ENCODE peak calls at places on chromosomes 2 and 18, in seven cellular contexts. F is tibial artery, T is stomach, R is heart left ventricle, I is adrenal gland, L is GM13977, G is upper lobe of right lung. H is an unnamed sample.

GRCh38 chr18:24995056-24995455 is 356.9 kb downstream of the ZNF521 start:
- DNase-seq in F (no peak), T (no peak), R (no peak), I (no peak), L (no peak), G (no peak), H (no peak)

GRCh38 chr18:38445485-38446145 is 880.0 kb upstream of the CELF4 start:
- DNase-seq in F (no peak), T (no peak), R (no peak), I (no peak), L (no peak), G (no peak), H (no peak)

GRCh38 chr2:144011098-144011497 is 508.8 kb downstream of the ZEB2 start:
- DNase-seq in F (no peak), T (no peak), R (no peak), I (no peak), L (no peak), G (no peak), H (no peak)

GRCh38 chr2:55302241-55302640 is 33.2 kb upstream of the MTIF2 start:
- DNase-seq in F (no peak), T (no peak), R (no peak), I (no peak), L (peak), G (no peak), H (no peak)

GRCh38 chr2:96146151-96146880 is 1.1 kb upstream of the DUSP2 start:
- DNase-seq in F (peak), T (peak), R (peak), I (peak), L (peak), G (peak), H (no peak)

GRCh38 chr2:222959358-222959757 is 92.6 kb upstream of the KCNE4 start:
- DNase-seq in F (no peak), T (no peak), R (no peak), I (no peak), L (no peak), G (no peak), H (no peak)

GRCh38 chr18:22509423-22509822 is 91.7 kb upstream of the CTAGE1 start:
- DNase-seq in F (no peak), T (no peak), R (no peak), I (no peak), L (no peak), G (no peak), H (no peak)

GRCh38 chr2:120445431-120446143 is 99.7 kb downstream of the INHBB start:
- DNase-seq in F (no peak), T (no peak), R (no peak), I (no peak), L (no peak), G (no peak), H (no peak)

GRCh38 chr2:37180006-37180639 is 8.3 kb downstream of the SULT6B1 start:
- DNase-seq in F (no peak), T (no peak), R (no peak), I (no peak), L (no peak), G (no peak), H (no peak)

GRCh38 chr18:3581890-3582289 is 131.9 kb downstream of the TGIF1 start:
- DNase-seq in F (no peak), T (no peak), R (no peak), I (no peak), L (no peak), G (no peak), H (no peak)

GRCh38 chr2:173446722-173447121 is 92.0 kb downstream of the CDCA7 start:
- DNase-seq in F (no peak), T (no peak), R (no peak), I (no peak), L (no peak), G (no peak), H (no peak)

GRCh38 chr2:173452436-173452835 is 97.8 kb downstream of the CDCA7 start:
- DNase-seq in F (no peak), T (no peak), R (no peak), I (no peak), L (no peak), G (no peak), H (no peak)

GRCh38 chr2:173451137-173451536 is 96.5 kb downstream of the CDCA7 start:
- DNase-seq in F (no peak), T (no peak), R (no peak), I (no peak), L (no peak), G (no peak), H (no peak)

DNA sequence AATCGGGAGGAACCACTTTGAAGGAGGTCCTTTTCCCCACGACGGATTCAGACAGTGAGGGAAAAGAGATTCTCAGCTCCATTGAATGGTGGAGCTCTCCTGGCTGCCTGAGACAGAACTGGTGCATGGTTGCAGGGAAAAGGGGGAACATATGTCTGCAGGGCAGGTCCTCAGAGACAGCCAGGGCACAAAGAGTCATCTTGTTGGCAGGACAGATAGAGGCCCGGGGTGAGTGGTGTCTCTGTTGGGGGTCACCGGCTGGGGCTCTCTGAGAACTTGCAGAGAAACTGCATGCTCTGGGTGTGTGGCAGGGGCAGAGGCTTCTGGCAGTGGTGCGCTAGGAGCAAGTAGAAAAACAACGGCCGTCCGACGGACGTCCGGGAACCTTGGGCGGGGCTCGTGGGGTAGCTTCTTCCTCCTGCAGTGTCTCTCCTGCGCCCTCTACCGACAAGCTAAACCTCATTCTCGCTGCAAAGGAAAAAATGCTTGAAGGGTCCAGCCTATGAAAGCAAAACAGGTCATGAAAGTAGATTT is 94.3 kb downstream of the CDCA7 start:
- DNase-seq in F (peak), T (peak), R (peak), I (peak), L (peak), G (peak), H (peak)
- TF ChIP-seq CTCF in F (peak), T (peak), R (peak), I (peak), L (peak), G (peak), H (no peak)

GRCh38 chr2:217573565-217573964 is 429.2 kb downstream of the TNS1 start:
- DNase-seq in F (no peak), T (no peak), R (no peak), I (peak), L (no peak), G (no peak), H (no peak)
- TF ChIP-seq CTCF in F (no peak), T (no peak), R (no peak), I (no peak), L (no peak), G (no peak), H (no peak)

DNA sequence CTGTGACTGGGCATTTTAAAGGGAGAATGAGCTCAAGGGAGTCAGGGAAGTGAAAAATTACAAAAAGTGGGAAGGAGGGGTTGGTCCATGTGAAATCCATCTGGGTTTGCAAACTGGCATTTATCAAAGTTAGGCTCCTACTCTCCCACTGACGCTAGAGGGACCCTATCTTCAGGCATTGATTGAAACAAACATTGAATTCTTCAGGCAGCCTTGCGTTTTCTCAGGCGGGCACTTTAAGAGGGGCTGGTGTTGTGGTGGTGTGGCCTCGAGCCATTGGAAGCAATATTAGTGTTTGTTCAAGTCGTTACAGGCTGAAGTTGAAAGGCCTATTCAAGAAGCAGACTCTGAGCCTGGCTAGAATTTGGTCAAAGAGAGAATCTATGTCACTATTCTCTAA is 36.6 kb downstream of the STON1 start:
- DNase-seq in F (no peak), T (no peak), R (no peak), I (no peak), L (no peak), G (no peak), H (no peak)
- TF ChIP-seq CTCF in F (no peak), T (no peak), R (peak), I (no peak), L (no peak), G (peak), H (no peak)

GRCh38 chr2:238305092-238305862 is 15.0 kb upstream of the TRAF3IP1 start:
- DNase-seq in F (no peak), T (no peak), R (no peak), I (no peak), L (no peak), G (peak), H (no peak)
- TF ChIP-seq CTCF in F (no peak), T (peak), R (peak), I (no peak), L (peak), G (peak), H (no peak)

GRCh38 chr18:76801567-76802505 is 20.5 kb upstream of the ZNF236 start:
- DNase-seq in F (peak), T (peak), R (peak), I (no peak), L (peak), G (peak), H (no peak)
- TF ChIP-seq CTCF in F (peak), T (peak), R (peak), I (peak), L (peak), G (peak), H (no peak)

DNA sequence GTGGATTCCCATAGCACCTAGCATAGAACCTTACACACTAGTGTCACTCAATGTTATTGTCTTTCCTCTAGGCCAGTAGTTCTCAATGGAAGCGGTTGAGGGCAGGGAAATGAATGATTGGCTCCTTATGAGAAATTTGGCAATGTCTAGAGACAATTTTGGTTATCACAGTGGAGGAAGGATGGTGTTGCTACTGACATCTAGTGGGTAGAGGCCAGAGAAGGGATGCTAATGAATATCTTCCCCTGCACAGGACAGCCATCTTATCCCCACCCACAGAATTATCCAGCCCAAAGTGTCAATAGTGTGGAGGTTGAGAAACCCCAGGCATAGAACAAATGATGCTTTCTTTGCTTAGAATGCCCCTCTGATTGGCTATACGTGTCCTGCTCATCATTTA is 15.8 kb downstream of the C18orf63 start:
- DNase-seq in F (no peak), T (no peak), R (no peak), I (no peak), L (no peak), G (no peak), H (no peak)
- TF ChIP-seq CTCF in F (no peak), T (no peak), R (peak), I (peak), L (peak), G (peak), H (no peak)